ENCODE peak calls at places on chromosomes 7 and 10, in four cellular contexts. B is skeletal muscle cell, E is OCI-M1, K is transverse colon. G is an unnamed sample.

GRCh38 chr10:29618341-29619171 is 16.2 kb downstream of the SVIL start:
- DNase-seq in K (peak), E (no peak), B (no peak), G (no peak)

GRCh38 chr7:43175525-43176200 is 63.2 kb downstream of the HECW1 start:
- DNase-seq in E (no peak), B (no peak), K (no peak), G (no peak)

GRCh38 chr7:66076459-66077329 is 1.1 kb downstream of the ASL start:
- DNase-seq in K (peak), B (no peak), E (peak), G (no peak)

GRCh38 chr7:39554583-39555140 is 11.5 kb upstream of the YAE1 start:
- DNase-seq in K (no peak), E (no peak), B (no peak), G (peak)

GRCh38 chr10:48246501-48246900 is 28.0 kb downstream of the FRMPD2 start:
- DNase-seq in E (no peak), K (no peak), B (no peak), G (no peak)

GRCh38 chr7:13801669-13802068 is 187.8 kb downstream of the ETV1 start:
- DNase-seq in E (no peak), B (no peak), K (no peak), G (no peak)

GRCh38 chr10:15579605-15580004 is 140.1 kb downstream of the ITGA8 start:
- DNase-seq in B (no peak), E (no peak), K (no peak), G (no peak)

GRCh38 chr10:24988831-24989769 is 26.9 kb downstream of the ENKUR start:
- DNase-seq in B (no peak), K (no peak), E (peak), G (no peak)

GRCh38 chr10:24897326-24897926 is 55.0 kb downstream of the PRTFDC1 start:
- DNase-seq in E (peak), K (no peak), B (no peak), G (no peak)

GRCh38 chr7:32860096-32860495 is 31.5 kb downstream of the KBTBD2 start:
- DNase-seq in B (no peak), K (no peak), E (no peak), G (no peak)

GRCh38 chr10:62637249-62638061 is 167.1 kb upstream of the ADO start:
- DNase-seq in B (no peak), E (peak), K (peak), G (no peak)

GRCh38 chr7:124929467-124930172 is at the start of gene POT1:
- DNase-seq in E (peak), B (peak), K (peak), G (peak)

GRCh38 chr7:5557920-5558401 is 134.3 kb upstream of the TNRC18 start:
- DNase-seq in K (peak), E (peak), B (no peak), G (no peak)

GRCh38 chr7:99199226-99199625 is 8.7 kb downstream of the KPNA7 start:
- DNase-seq in K (no peak), E (no peak), B (no peak), G (no peak)

GRCh38 chr7:93176961-93177580 is 28.9 kb upstream of the SAMD9L start:
- DNase-seq in K (no peak), B (no peak), E (peak), G (no peak)

GRCh38 chr10:125157473-125157865 is 2.9 kb downstream of the CTBP2 start:
- DNase-seq in B (no peak), K (no peak), E (peak), G (no peak)

GRCh38 chr10:93458821-93459257 is 23.3 kb downstream of the MYOF start:
- DNase-seq in K (peak), E (no peak), B (peak), G (peak)

GRCh38 chr10:75771606-75772005 is 340.2 kb downstream of the LRMDA start:
- DNase-seq in E (no peak), B (no peak), K (no peak), G (no peak)

GRCh38 chr7:108026647-108027046 is 23.7 kb upstream of the LAMB1 start:
- DNase-seq in K (no peak), E (no peak), B (no peak), G (no peak)

GRCh38 chr10:91935886-91936285 is 12.3 kb downstream of the BTAF1 start:
- DNase-seq in E (no peak), B (no peak), K (no peak), G (no peak)

GRCh38 chr10:4385491-4385890 is 440.5 kb upstream of the AKR1E2 start:
- DNase-seq in K (no peak), B (no peak), E (no peak), G (no peak)

GRCh38 chr7:106793015-106793651 is 71.9 kb upstream of the PIK3CG start:
- DNase-seq in B (no peak), K (no peak), E (peak), G (no peak)

GRCh38 chr7:18893156-18893555 is 224.3 kb downstream of the TWIST1 start:
- DNase-seq in B (no peak), K (no peak), E (no peak), G (no peak)

GRCh38 chr10:107067843-107068242 is 96.7 kb downstream of the SORCS1 start:
- DNase-seq in K (no peak), B (no peak), E (no peak), G (no peak)

GRCh38 chr7:38383281-38383680 is 109.8 kb upstream of the TARP start:
- DNase-seq in E (no peak), K (no peak), B (no peak), G (no peak)

GRCh38 chr7:157932498-157933218 is 595.9 kb downstream of the DNAJB6 start:
- DNase-seq in B (no peak), K (no peak), E (peak), G (no peak)

GRCh38 chr7:154578351-154578750 is 424.6 kb downstream of the PAXIP1 start:
- DNase-seq in E (no peak), B (no peak), K (no peak), G (no peak)

GRCh38 chr7:134514663-134515062 is 12.7 kb upstream of the AKR1B10 start:
- DNase-seq in K (peak), B (peak), E (peak), G (peak)

GRCh38 chr10:122143238-122143841 is 127.8 kb upstream of the BTBD16 start:
- DNase-seq in K (no peak), B (no peak), E (no peak), G (no peak)

GRCh38 chr7:153835104-153835503 is 217.1 kb upstream of the DPP6 start:
- DNase-seq in K (no peak), B (no peak), E (peak), G (no peak)

GRCh38 chr7:13077466-13077865 is 390.0 kb downstream of the ARL4A start:
- DNase-seq in E (no peak), B (no peak), K (no peak), G (no peak)

GRCh38 chr10:92239600-92240288 is 51.1 kb downstream of the CPEB3 start:
- DNase-seq in K (peak), B (no peak), E (no peak), G (no peak)

GRCh38 chr7:30652951-30653641 is 29.2 kb downstream of the CRHR2 start:
- DNase-seq in K (no peak), B (no peak), E (no peak), G (no peak)

GRCh38 chr7:26307226-26307625 is 15.6 kb downstream of the SNX10 start:
- DNase-seq in B (no peak), E (peak), K (peak), G (no peak)

GRCh38 chr10:102555781-102556328 is 52.1 kb downstream of the SUFU start:
- DNase-seq in B (peak), E (no peak), K (no peak), G (no peak)

GRCh38 chr7:123260428-123260960 is 60.7 kb upstream of the SLC13A1 start:
- DNase-seq in B (no peak), E (no peak), K (peak), G (no peak)

GRCh38 chr10:104297697-104298660 is 29.0 kb downstream of the GSTO2 start:
- DNase-seq in E (peak), B (peak), K (no peak), G (no peak)

GRCh38 chr7:141154131-141154732 is 80.4 kb downstream of the TMEM178B start:
- DNase-seq in E (no peak), B (no peak), K (no peak), G (no peak)

G was measured in AG04449.